ENCODE peak calls at places on chromosome 16, in nine cellular contexts. K is T-helper 2 cell, O is fibroblast of the conjunctiva, D is small intestine, T is SJSA1, H is amniotic epithelial cell, J is lung microvascular endothelial cell, F is GM12891, X is tibial artery. Q is an unnamed sample.

GRCh38 chr16:88835383-88835782 is 21.4 kb downstream of the GALNS start:
- DNase-seq in K (no peak), O (no peak), D (no peak), T (no peak), H (no peak), J (no peak), F (no peak), X (peak; percentile 80), Q (no peak)

GRCh38 chr16:67931712-67932461 is at the start of gene CTRL:
- DNase-seq in K (no peak), O (no peak), D (no peak), T (no peak), H (no peak), J (no peak), F (no peak), X (no peak), Q (no peak)

GRCh38 chr16:80931985-80932720 is 74.5 kb downstream of the CMC2 start:
- DNase-seq in K (no peak), O (peak; percentile 20), D (peak; percentile 52), T (peak; percentile 50), H (peak; percentile 91), J (peak; percentile 67), F (peak; percentile 56), X (peak; percentile 62), Q (no peak)

GRCh38 chr16:67542464-67542863 is 13.8 kb downstream of the RIPOR1 start:
- DNase-seq in K (peak; percentile 46), O (peak; percentile 49), D (no peak), T (peak; percentile 87), H (peak; percentile 80), J (peak; percentile 93), F (peak; percentile 91), X (no peak), Q (no peak)

GRCh38 chr16:85850344-85850880 is 48.5 kb upstream of the IRF8 start:
- DNase-seq in K (no peak), O (no peak), D (peak; percentile 49), T (no peak), H (no peak), J (no peak), F (no peak), X (no peak), Q (no peak)

GRCh38 chr16:83532634-83533033 is 275.1 kb upstream of the HSBP1 start:
- DNase-seq in K (no peak), O (no peak), D (no peak), T (no peak), H (no peak), J (no peak), F (no peak), X (no peak), Q (no peak)

GRCh38 chr16:68486671-68487495 is 38.6 kb upstream of the SMPD3 start:
- DNase-seq in K (no peak), O (no peak), D (peak; percentile 94), T (no peak), H (no peak), J (peak; percentile 39), F (no peak), X (no peak), Q (no peak)

GRCh38 chr16:69150146-69150865 is 17.9 kb downstream of the UTP4 start:
- DNase-seq in K (no peak), O (peak; percentile 80), D (peak; percentile 78), T (peak; percentile 64), H (peak; percentile 75), J (peak; percentile 81), F (peak; percentile 32), X (peak; percentile 54), Q (no peak)

GRCh38 chr16:75110637-75111513 is 5.7 kb downstream of the LDHD start:
- DNase-seq in K (peak; percentile 72), O (peak; percentile 85), D (peak; percentile 93), T (peak; percentile 84), H (peak; percentile 81), J (peak; percentile 84), F (peak; percentile 90), X (peak; percentile 90), Q (no peak)

GRCh38 chr16:9417898-9418297 is 326.5 kb downstream of the HAPSTR1 start:
- DNase-seq in K (no peak), O (no peak), D (no peak), T (no peak), H (no peak), J (no peak), F (no peak), X (no peak), Q (no peak)

GRCh38 chr16:27446721-27447120 is 44.7 kb downstream of the IL21R start:
- DNase-seq in K (peak; percentile 23), O (no peak), D (peak; percentile 46), T (no peak), H (no peak), J (no peak), F (no peak), X (no peak), Q (peak; percentile 62)

Q was measured in activated gamma-delta T cell.